ENCODE peak calls at places on chromosome 6, in four cellular contexts. B is foreskin fibroblast, I is MCF 10A, W is brain microvascular endothelial cell. K is an unnamed sample.

GRCh38 chr6:147390909-147391536 is 117.5 kb upstream of the SAMD5 start:
- DNase-seq in W (peak; percentile 27), I (peak; percentile 43), B (peak; percentile 10), K (no peak)

GRCh38 chr6:42281016-42281533 is 63.4 kb upstream of the MRPS10 start:
- DNase-seq in I (peak; percentile 61), B (no peak), W (no peak), K (no peak)

GRCh38 chr6:35457907-35458306 is 5.8 kb downstream of the FANCE start:
- DNase-seq in B (no peak), W (no peak), I (no peak), K (no peak)

GRCh38 chr6:63523630-63524029 is 48.6 kb upstream of the LOC128125822 start:
- DNase-seq in I (no peak), W (no peak), B (no peak), K (no peak)

GRCh38 chr6:166629628-166630027 is 2.6 kb upstream of the RPS6KA2 start:
- DNase-seq in W (peak; percentile 80), B (peak; percentile 83), I (no peak), K (no peak)

GRCh38 chr6:122758927-122759334 is 20.6 kb upstream of the FABP7 start:
- DNase-seq in B (no peak), W (no peak), I (no peak), K (no peak)

GRCh38 chr6:4935486-4935885 is 68.4 kb downstream of the RPP40 start:
- DNase-seq in I (no peak), W (no peak), B (no peak), K (no peak)

GRCh38 chr6:113317870-113318269 is 539.3 kb upstream of the MARCKS start:
- DNase-seq in W (no peak), B (no peak), I (no peak), K (no peak)

GRCh38 chr6:159017757-159018559 is 18.0 kb upstream of the RSPH3 start:
- DNase-seq in W (no peak), B (no peak), I (no peak), K (no peak)

GRCh38 chr6:22332216-22332615 is 35.4 kb upstream of the PRL start:
- DNase-seq in B (no peak), W (no peak), I (no peak), K (no peak)

GRCh38 chr6:71043902-71044301 is 87.0 kb upstream of the B3GAT2 start:
- DNase-seq in W (peak; percentile 22), B (peak; percentile 10), I (no peak), K (no peak)
- TF ChIP-seq CTCF in W (peak; percentile 16), B (no peak), I (no peak), K (no peak)

DNA sequence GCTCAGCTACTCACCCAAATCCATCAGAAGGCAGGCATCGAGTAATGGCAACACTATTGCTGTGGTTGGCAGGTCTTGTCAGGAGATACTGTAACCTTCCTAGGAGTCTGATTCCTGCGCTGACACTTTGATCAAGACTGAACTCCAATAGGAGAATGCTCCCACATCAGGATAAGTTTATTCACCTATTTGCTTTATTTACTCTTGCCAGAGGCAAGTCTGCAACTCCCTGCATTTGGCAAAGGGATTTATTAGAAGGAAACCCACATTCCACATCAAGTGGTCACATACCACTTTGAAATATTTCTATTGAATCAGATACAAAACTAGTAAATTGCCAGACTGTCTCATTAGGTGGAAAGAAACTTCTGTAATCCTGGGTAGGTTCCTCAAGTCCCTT is 43.5 kb downstream of the ZFAND3 start:
- DNase-seq in I (peak; percentile 22), B (no peak), W (no peak), K (no peak)
- TF ChIP-seq CTCF in I (no peak), B (no peak), W (no peak), K (no peak)

GRCh38 chr6:71468841-71469750 is 180.5 kb downstream of the OGFRL1 start:
- DNase-seq in I (peak; percentile 53), B (peak; percentile 92), W (peak; percentile 90), K (peak; percentile 53)
- TF ChIP-seq CTCF in I (no peak), B (no peak), W (no peak), K (no peak)

GRCh38 chr6:100446115-100446921 is 18.4 kb downstream of the SIM1 start:
- DNase-seq in B (no peak), W (no peak), I (no peak), K (no peak)
- TF ChIP-seq CTCF in B (no peak), W (no peak), I (no peak), K (no peak)

GRCh38 chr6:28531479-28532128 is 5.9 kb downstream of the GPX5 start:
- DNase-seq in B (no peak), W (no peak), I (peak; percentile 14), K (no peak)
- TF ChIP-seq CTCF in B (no peak), W (peak; percentile 15), I (no peak), K (no peak)

GRCh38 chr6:149254241-149254640 is 63.3 kb upstream of the TAB2 start:
- DNase-seq in B (no peak), W (no peak), I (no peak), K (no peak)
- TF ChIP-seq CTCF in B (no peak), W (no peak), I (no peak), K (no peak)

GRCh38 chr6:167815296-167815980 is 11.3 kb upstream of the AFDN start:
- DNase-seq in W (no peak), B (no peak), I (no peak), K (no peak)
- TF ChIP-seq CTCF in W (no peak), B (no peak), I (no peak), K (no peak)

DNA sequence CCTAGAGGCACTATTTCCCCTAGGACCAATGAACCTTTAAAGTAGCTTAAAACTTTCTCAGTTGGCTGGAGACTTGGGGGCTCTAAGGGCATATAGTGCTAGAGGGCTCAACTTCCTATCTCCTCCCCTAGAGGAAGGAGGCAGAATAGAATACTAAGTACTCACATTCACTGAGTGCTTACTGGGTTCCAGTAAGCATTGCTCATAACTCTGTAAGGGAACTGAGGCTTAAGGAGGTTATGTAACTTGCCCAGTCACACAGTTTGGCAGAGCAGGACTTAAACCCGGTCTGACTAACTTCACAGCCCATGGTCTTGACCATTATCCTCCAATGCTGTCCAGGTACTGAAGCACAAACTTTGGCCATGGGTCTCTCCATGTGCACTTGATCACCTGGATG is 12.5 kb downstream of the SESN1 start:
- DNase-seq in B (no peak), W (no peak), I (peak; percentile 59), K (no peak)
- TF ChIP-seq CTCF in B (no peak), W (no peak), I (no peak), K (no peak)

GRCh38 chr6:30942338-30943060 is 1.7 kb downstream of the MUCL3 start:
- DNase-seq in I (peak; percentile 88), W (peak; percentile 77), B (peak; percentile 63), K (peak; percentile 45)
- TF ChIP-seq CTCF in I (peak; percentile 50), W (peak; percentile 86), B (peak; percentile 76), K (peak; percentile 64)

GRCh38 chr6:40678941-40679340 is 91.8 kb upstream of the LRFN2 start:
- DNase-seq in B (no peak), I (peak; percentile 22), W (no peak), K (no peak)

GRCh38 chr6:40685771-40686170 is 98.6 kb upstream of the LRFN2 start:
- DNase-seq in W (no peak), I (no peak), B (no peak), K (no peak)

DNA sequence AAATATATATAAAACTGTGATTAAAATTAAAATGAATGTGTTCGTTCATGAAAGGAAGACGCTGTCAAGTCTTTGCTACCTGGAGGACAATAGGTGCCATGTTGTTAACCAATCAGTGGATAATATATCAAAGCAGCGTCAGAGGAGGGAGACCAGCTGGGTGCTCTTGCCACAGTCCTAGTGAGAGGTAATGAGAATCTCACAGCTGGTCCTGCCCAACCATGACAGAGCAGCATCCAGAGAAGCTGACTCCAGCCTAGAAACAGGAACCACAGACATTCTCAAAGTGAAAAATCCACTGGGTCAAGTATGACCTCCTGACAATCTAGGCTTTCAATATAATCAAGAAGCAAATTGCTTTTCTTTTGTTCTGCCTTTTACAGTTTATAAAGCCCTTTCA is 94.5 kb upstream of the LRFN2 start:
- DNase-seq in W (no peak), B (no peak), I (no peak), K (no peak)
- TF ChIP-seq CTCF in W (no peak), B (no peak), I (no peak), K (no peak)